ENCODE peak calls at places on chromosomes 1 and 21, in eight cellular contexts. N is PC-3, H is mammary epithelial cell, L is neuronal stem cell, W is fibroblast of lung, A is IMR-90, V is NT2/D1, J is adipocyte. D is an unnamed sample.

GRCh38 chr21:42652527-42653491 is 612 bp upstream of the PDE9A start:
- DNase-seq in H (peak; percentile 29), L (peak; percentile 69), N (peak; percentile 41), W (peak; percentile 27), J (no peak), A (peak; percentile 31), V (no peak), D (peak; percentile 91)

GRCh38 chr1:153771841-153772593 is 3.2 kb upstream of the SLC27A3 start:
- DNase-seq in N (no peak), H (no peak), V (peak; percentile 38), A (no peak), J (no peak), W (no peak), L (peak; percentile 46), D (peak; percentile 66)

GRCh38 chr1:65606426-65606825 is 186.0 kb downstream of the LEPR start:
- DNase-seq in N (no peak), W (no peak), A (no peak), V (no peak), J (no peak), L (no peak), H (no peak), D (no peak)

GRCh38 chr1:23168079-23168461 is 586 bp downstream of the LUZP1 start:
- DNase-seq in V (no peak), W (no peak), A (no peak), N (no peak), H (no peak), L (no peak), J (no peak), D (no peak)

GRCh38 chr1:26772687-26773086 is 15.1 kb upstream of the PIGV start:
- DNase-seq in A (peak; percentile 99), L (no peak), V (no peak), J (peak; percentile 63), W (peak; percentile 100), N (peak; percentile 87), H (peak; percentile 63), D (no peak)

GRCh38 chr1:41758904-41759548 is 159.7 kb downstream of the HIVEP3 start:
- DNase-seq in L (no peak), J (peak; percentile 48), W (peak; percentile 89), A (peak; percentile 93), N (peak; percentile 62), V (no peak), H (peak; percentile 77), D (no peak)

GRCh38 chr1:56547977-56548376 is 31.4 kb downstream of the PLPP3 start:
- DNase-seq in L (no peak), W (no peak), H (no peak), J (no peak), A (no peak), V (no peak), N (peak; percentile 74), D (no peak)

GRCh38 chr1:83901547-83902155 is 97.3 kb downstream of the TTLL7 start:
- DNase-seq in N (peak; percentile 97), L (no peak), V (no peak), A (peak; percentile 93), W (peak; percentile 88), J (peak; percentile 64), H (peak; percentile 84), D (no peak)

GRCh38 chr1:245242989-245243388 is 88.2 kb downstream of the KIF26B start:
- DNase-seq in N (no peak), L (no peak), V (no peak), A (no peak), H (no peak), W (no peak), J (no peak), D (no peak)

GRCh38 chr1:3914911-3915310 is 14.8 kb upstream of the C1orf174 start:
- DNase-seq in L (no peak), V (no peak), J (no peak), W (no peak), N (no peak), A (no peak), H (no peak), D (no peak)

GRCh38 chr21:37845535-37845934 is 70.7 kb downstream of the KCNJ6 start:
- DNase-seq in W (no peak), H (no peak), L (no peak), A (no peak), V (no peak), J (no peak), N (no peak), D (no peak)

GRCh38 chr1:9593492-9594465 is 5.1 kb downstream of the TMEM201 start:
- DNase-seq in J (peak; percentile 68), L (peak; percentile 93), A (peak; percentile 69), H (peak; percentile 75), V (peak; percentile 76), W (peak; percentile 66), N (peak; percentile 12), D (peak; percentile 96)

GRCh38 chr1:194076646-194077045 is 890.2 kb upstream of the B3GALT2 start:
- DNase-seq in W (peak; percentile 41), H (no peak), L (no peak), N (no peak), V (no peak), J (peak; percentile 6), A (peak; percentile 66), D (no peak)

GRCh38 chr1:54996869-54997710 is 1.6 kb upstream of the BSND start:
- DNase-seq in L (no peak), N (no peak), H (no peak), V (no peak), A (no peak), J (peak; percentile 19), W (peak; percentile 50), D (peak; percentile 48)

GRCh38 chr1:44842763-44843655 is at the start of gene PTCH2:
- DNase-seq in J (peak; percentile 81), A (peak; percentile 53), N (peak; percentile 32), L (peak; percentile 90), H (peak; percentile 16), W (peak; percentile 71), V (peak; percentile 84), D (peak; percentile 94)

GRCh38 chr1:42420911-42421585 is 34.8 kb downstream of the ZMYND12 start:
- DNase-seq in H (peak; percentile 40), V (no peak), W (peak; percentile 98), J (peak; percentile 20), N (peak; percentile 41), A (peak; percentile 79), L (no peak), D (peak; percentile 22)

GRCh38 chr1:214658785-214659184 is 55.8 kb downstream of the CENPF start:
- DNase-seq in N (peak; percentile 46), L (no peak), J (peak; percentile 64), V (no peak), W (peak; percentile 32), A (peak; percentile 53), H (peak; percentile 12), D (peak; percentile 39)

GRCh38 chr1:179788259-179788658 is 45.2 kb downstream of the FAM163A start:
- DNase-seq in L (no peak), H (no peak), V (peak; percentile 71), A (no peak), W (no peak), N (no peak), J (no peak), D (peak; percentile 36)

GRCh38 chr1:164382384-164382783 is 176.6 kb upstream of the PBX1 start:
- DNase-seq in W (no peak), J (no peak), A (no peak), V (no peak), N (no peak), H (no peak), L (no peak), D (no peak)

GRCh38 chr21:42189860-42190491 is 29.0 kb upstream of the ABCG1 start:
- DNase-seq in A (no peak), J (no peak), L (no peak), H (no peak), N (no peak), W (no peak), V (no peak), D (no peak)

GRCh38 chr1:97826820-97827219 is 94.0 kb downstream of the DPYD start:
- DNase-seq in W (no peak), V (no peak), J (no peak), A (no peak), N (no peak), H (no peak), L (no peak), D (no peak)

GRCh38 chr21:17612023-17612564 is 607 bp downstream of the BTG3 start:
- DNase-seq in N (no peak), J (peak; percentile 71), V (peak; percentile 43), H (peak; percentile 83), W (peak; percentile 50), A (peak; percentile 59), L (peak; percentile 14), D (no peak)

GRCh38 chr1:210292276-210292851 is 36.3 kb upstream of the HHAT start:
- DNase-seq in N (peak; percentile 57), H (peak; percentile 26), A (no peak), V (peak; percentile 64), J (peak; percentile 95), W (peak; percentile 45), L (peak; percentile 90), D (peak; percentile 86)

GRCh38 chr1:151056149-151056548 is 3.3 kb downstream of the CDC42SE1 start:
- DNase-seq in H (no peak), L (no peak), A (no peak), J (no peak), W (no peak), N (no peak), V (no peak), D (no peak)
- H3K9ac ChIP-seq in H (no peak overlapping the region), L (no peak overlapping the region), A (no peak overlapping the region), J (peak overlapping the region; percentile 8), W (no peak overlapping the region), N (no peak overlapping the region), V (peak overlapping the region; percentile 37), D (peak overlapping the region; percentile 4)

DNA sequence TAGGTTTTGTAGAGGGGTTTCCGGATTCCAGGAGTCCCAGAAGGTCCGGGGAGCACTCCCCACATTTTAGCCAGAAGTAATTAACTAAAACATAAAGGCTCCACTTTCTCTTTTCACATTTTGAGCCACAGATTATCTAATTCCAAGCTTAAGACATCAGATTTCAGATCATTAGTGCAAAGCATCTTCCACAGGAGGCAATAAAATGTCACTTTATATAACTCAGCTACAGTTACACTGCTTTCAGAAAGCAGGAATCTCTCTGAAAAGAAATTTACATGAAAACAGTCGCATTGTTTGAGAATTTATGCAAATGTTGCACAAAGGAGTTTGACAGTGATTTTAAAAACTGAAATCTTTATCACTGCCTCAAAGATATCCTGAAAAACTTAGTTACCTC is 99.7 kb downstream of the LMO4 start:
- DNase-seq in L (no peak), W (no peak), A (no peak), H (no peak), J (no peak), N (no peak), V (no peak), D (peak; percentile 18)
- H3K9ac ChIP-seq in L (no peak overlapping the region), W (no peak overlapping the region), A (no peak overlapping the region), H (no peak overlapping the region), J (no peak overlapping the region), N (no peak overlapping the region), V (no peak overlapping the region), D (no peak overlapping the region)

DNA sequence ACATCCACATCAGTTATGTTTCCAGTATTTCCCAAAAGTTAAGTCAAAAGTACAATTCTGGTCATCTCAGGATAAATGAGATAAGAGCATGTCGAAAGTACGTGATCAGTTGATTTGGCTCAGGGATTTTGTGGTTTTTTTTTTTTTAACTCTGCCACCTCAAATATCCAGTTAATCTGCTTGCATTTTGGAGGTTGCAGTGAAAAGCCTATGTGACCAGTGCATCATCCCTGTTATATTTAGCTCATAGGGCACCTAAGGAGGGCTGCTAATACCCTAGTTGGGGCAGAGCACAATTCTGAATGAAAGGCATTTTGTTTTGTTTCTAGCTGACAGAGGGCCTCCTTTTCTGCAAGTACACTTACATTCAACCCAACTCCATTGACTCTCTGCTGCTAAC is 31.7 kb upstream of the RGS16 start:
- DNase-seq in V (no peak), W (no peak), J (no peak), L (no peak), A (no peak), N (no peak), H (no peak), D (no peak)
- H3K9ac ChIP-seq in V (no peak overlapping the region), W (no peak overlapping the region), J (no peak overlapping the region), L (no peak overlapping the region), A (no peak overlapping the region), N (no peak overlapping the region), H (no peak overlapping the region), D (no peak overlapping the region)

GRCh38 chr1:925532-926421 is 2.1 kb downstream of the SAMD11 start:
- DNase-seq in V (no peak), N (no peak), L (no peak), H (no peak), W (peak; percentile 73), J (peak; percentile 80), A (peak; percentile 28), D (peak; percentile 54)
- H3K9ac ChIP-seq in V (peak overlapping the region; percentile 16), N (no peak overlapping the region), L (no peak overlapping the region), H (no peak overlapping the region), W (no peak overlapping the region), J (peak overlapping the region; percentile 80), A (peak overlapping the region; percentile 37), D (no peak overlapping the region)